ENCODE peak calls at places on chromosomes 13 and 19, in eight cellular contexts. G, A, N, M, S, B, R and C are unnamed samples.

GRCh38 chr19:23351806-23352205 is 43.5 kb downstream of the ZNF91 start:
- ATAC-seq in G (no peak), A (no peak), N (no peak), M (no peak), S (no peak), B (no peak), R (no peak), C (no peak)

GRCh38 chr19:23698711-23699520 is 11.9 kb upstream of the ZNF675 start:
- ATAC-seq in G (no peak), A (no peak), N (no peak), M (no peak), S (no peak), B (no peak), R (peak), C (no peak)

GRCh38 chr19:33226550-33227241 is 1.0 kb upstream of the SLC7A10 start:
- ATAC-seq in G (peak), A (peak), N (no peak), M (no peak), S (peak), B (peak), R (peak), C (no peak)

GRCh38 chr19:15779756-15780476 is 7.5 kb upstream of the OR10H5 start:
- ATAC-seq in G (peak), A (peak), N (peak), M (peak), S (peak), B (peak), R (peak), C (peak)

GRCh38 chr13:33678084-33678483 is 139.9 kb upstream of the RFC3 start:
- ATAC-seq in G (no peak), A (no peak), N (no peak), M (no peak), S (no peak), B (no peak), R (no peak), C (no peak)

GRCh38 chr13:45249662-45250061 is 48.8 kb upstream of the KCTD4 start:
- ATAC-seq in G (no peak), A (no peak), N (no peak), M (no peak), S (no peak), B (no peak), R (no peak), C (no peak)

GRCh38 chr19:32287811-32288227 is 57.6 kb upstream of the ZNF507 start:
- ATAC-seq in G (peak), A (no peak), N (peak), M (peak), S (peak), B (no peak), R (peak), C (peak)

GRCh38 chr19:11138659-11139526 is 16.7 kb downstream of the SPC24 start:
- ATAC-seq in G (no peak), A (no peak), N (peak), M (peak), S (peak), B (peak), R (peak), C (peak)

GRCh38 chr13:78102121-78102677 is 183.6 kb upstream of the EDNRB start:
- ATAC-seq in G (peak), A (peak), N (peak), M (peak), S (no peak), B (peak), R (peak), C (peak)

DNA sequence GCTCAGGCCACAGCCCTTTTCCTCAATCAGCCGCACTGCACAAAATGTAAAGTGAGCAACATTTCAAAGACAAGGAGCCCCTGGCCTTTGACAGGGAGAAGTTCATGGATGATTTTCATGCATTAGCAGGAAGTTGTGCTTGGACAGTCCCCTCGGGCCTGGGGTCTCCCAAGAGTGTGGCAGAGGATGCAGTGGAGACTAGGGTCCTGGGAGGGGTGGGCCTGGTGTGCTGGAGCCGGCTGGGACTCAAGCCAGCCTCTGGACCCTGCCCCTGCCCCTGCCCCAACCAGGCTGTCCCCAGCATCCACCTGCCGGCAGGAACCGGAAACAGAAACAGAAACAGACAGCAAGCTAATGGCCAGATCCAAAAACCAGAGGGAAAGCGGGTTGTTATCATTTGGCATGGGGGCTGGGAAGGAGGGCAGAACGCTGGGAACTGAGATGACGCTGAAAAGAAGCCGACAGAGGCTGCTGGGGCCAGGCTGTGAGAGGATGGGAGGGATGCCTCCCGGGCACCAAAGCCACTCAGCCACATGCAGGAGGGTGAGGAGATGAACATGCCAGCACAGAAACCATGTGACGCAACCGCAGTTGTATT is 2.3 kb downstream of the GAS6 start:
- ATAC-seq in G (no peak), A (no peak), N (no peak), M (no peak), S (no peak), B (no peak), R (no peak), C (no peak)
- H3K4me3 ChIP-seq in G (no peak), A (no peak), N (no peak), M (no peak), S (no peak), B (peak), R (peak), C (peak)

GRCh38 chr19:35437152-35437951 is 10.7 kb upstream of the FFAR2 start:
- ATAC-seq in G (no peak), A (no peak), N (no peak), M (no peak), S (peak), B (no peak), R (no peak), C (no peak)
- H3K4me3 ChIP-seq in G (no peak), A (no peak), N (no peak), M (no peak), S (peak), B (peak), R (no peak), C (no peak)

DNA sequence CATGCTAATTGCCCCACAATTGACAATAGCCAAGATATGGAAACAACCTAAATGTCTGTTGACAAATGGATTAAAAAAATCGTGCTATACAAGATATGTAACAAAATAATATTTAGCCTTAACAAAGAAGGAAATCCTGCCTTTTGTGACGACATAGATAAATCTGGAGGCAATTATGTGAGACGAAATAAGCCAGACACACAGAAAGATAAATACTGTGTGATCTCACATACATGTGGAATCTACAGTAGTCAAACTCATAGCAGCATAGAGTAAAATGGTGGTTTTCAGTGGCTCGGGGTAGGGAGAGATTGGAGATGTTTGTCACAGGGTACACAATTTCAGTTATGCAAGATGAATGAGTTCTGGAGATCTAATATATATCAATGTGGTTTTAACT is 895.8 kb downstream of the SLITRK6 start:
- ATAC-seq in G (no peak), A (no peak), N (no peak), M (no peak), S (no peak), B (no peak), R (no peak), C (no peak)
- H3K4me3 ChIP-seq in G (no peak), A (no peak), N (no peak), M (no peak), S (no peak), B (no peak), R (no peak), C (no peak)

DNA sequence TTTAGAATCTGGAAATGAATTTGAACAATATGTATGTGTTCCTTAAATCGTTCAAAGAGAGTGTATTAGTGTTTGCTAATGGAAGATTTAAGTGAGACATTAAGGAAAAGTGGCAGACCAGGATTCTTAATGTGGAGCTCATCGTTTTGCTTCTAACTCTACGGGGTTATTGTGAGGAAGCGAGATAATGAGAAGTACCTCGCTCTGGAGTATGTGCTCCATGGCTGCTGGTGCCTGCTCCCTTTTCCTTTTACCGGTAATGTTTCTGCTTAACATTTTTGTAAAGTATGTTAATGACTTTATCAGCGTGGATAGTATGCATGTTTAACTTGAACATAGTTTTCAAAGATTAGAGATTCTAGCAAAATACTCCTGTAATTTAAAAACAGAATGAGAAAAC is 13.7 kb downstream of the KLF5 start:
- ATAC-seq in G (no peak), A (no peak), N (no peak), M (no peak), S (no peak), B (no peak), R (peak), C (no peak)
- H3K4me3 ChIP-seq in G (no peak), A (no peak), N (no peak), M (no peak), S (peak), B (no peak), R (no peak), C (no peak)